ENCODE peak calls at places on chromosome 9, in nine cellular contexts. B is tibial nerve; V is CD8-positive, alpha-beta T cell; P is aorta; K is brain microvascular endothelial cell; S is left ventricle myocardium inferior; G is CD4-positive, CD25-positive, alpha-beta regulatory T cell; W is IMR-90; C is ovary. N is an unnamed sample. For H3K36me3, the result is how much of the 10 kb centered on the place peaks cover.

GRCh38 chr9:12813960-12814876 is 39.4 kb downstream of the LURAP1L start:
- DNase-seq in B (peak), W (peak), P (peak), K (peak), C (peak), S (no peak), V (no peak), G (no peak), N (no peak)

GRCh38 chr9:69899491-69899890 is 78.9 kb downstream of the CFAP95 start:
- DNase-seq in S (no peak), B (no peak), V (no peak), P (no peak), C (no peak), W (no peak), K (no peak), G (no peak), N (no peak)

GRCh38 chr9:16883586-16883985 is 13.1 kb upstream of the BNC2 start:
- DNase-seq in G (no peak), V (no peak), S (no peak), K (no peak), B (no peak), W (peak), P (no peak), C (no peak), N (no peak)

GRCh38 chr9:82606761-82607382 is 456.1 kb downstream of the RASEF start:
- DNase-seq in S (no peak), K (peak), V (no peak), P (no peak), C (no peak), G (no peak), B (no peak), W (peak), N (peak)

GRCh38 chr9:128282500-128282899 is 6.4 kb downstream of the SWI5 start:
- DNase-seq in P (no peak), K (peak), V (no peak), W (peak), C (no peak), G (no peak), S (no peak), B (no peak), N (no peak)

GRCh38 chr9:19049872-19050636 is 827 bp downstream of the RRAGA start:
- DNase-seq in V (no peak), P (no peak), B (no peak), K (peak), S (no peak), C (peak), G (peak), W (peak), N (no peak)

GRCh38 chr9:438961-439768 is 224.5 kb downstream of the DOCK8 start:
- DNase-seq in W (no peak), B (peak), G (no peak), C (peak), V (no peak), P (peak), K (no peak), S (peak), N (no peak)

GRCh38 chr9:27440888-27441740 is 83.0 kb upstream of the IFNK start:
- DNase-seq in S (no peak), V (no peak), K (peak), B (no peak), P (no peak), W (no peak), C (no peak), G (no peak), N (no peak)

GRCh38 chr9:136010176-136010575 is 49.0 kb upstream of the UBAC1 start:
- DNase-seq in V (no peak), P (peak), K (no peak), C (no peak), W (no peak), B (no peak), S (no peak), G (no peak), N (no peak)
- H3K36me3 ChIP-seq in V (under half), P (under half), K (under half), C (under half), W (under half), B (under half), S (under half), G (under half), N (under half)

DNA sequence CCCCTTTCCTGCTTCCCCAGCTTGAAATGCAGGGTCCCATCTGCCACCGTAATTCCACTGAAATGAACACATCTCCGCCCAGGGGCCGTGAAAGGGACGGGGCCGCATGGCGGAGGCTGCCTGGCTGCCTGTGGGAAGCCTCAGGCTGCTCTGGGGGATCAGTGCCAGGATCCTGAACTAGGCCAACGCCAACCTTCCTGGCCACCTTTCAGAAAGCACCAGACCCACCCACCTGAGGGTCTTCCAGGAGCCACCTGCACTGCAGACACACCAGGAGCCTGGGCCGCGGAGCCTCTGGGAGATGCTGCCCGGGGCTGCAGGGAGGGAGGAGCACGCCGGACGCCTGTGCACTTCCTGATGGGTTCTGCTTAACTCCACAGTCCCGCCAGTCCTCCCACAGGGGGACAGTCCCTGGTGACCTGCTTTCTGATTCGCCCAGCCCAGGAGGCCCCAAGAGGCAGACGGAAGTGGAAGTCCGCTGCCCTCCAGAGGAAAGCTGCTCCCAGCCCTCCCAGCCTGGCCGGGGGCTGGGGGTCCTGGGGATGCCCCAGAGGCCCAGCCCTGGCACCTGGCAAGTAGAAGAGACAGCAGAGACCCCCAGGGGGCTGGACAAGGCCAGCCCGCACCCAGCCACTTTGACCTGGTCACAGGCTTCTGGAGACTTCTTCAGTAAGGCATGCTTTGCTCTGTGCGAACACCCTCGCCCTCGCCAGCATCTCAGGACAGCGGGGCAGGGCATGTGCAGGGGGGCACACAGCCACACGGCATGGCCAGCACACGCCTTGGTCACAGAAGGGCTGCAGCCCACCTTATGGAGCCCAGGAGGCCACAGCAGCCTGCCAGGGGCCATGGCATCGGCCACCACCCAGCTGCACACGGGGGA is at the start of gene CARD9:
- DNase-seq in K (no peak), S (peak), B (no peak), V (no peak), P (peak), C (no peak), G (no peak), W (no peak), N (no peak)
- H3K27ac ChIP-seq in K (no peak), S (no peak), B (peak), V (no peak), P (no peak), C (no peak), G (no peak), W (peak), N (no peak)

GRCh38 chr9:124290743-124291554 is 33.2 kb downstream of the NEK6 start:
- DNase-seq in V (no peak), W (no peak), P (no peak), K (no peak), B (no peak), C (no peak), S (no peak), G (no peak), N (no peak)
- H3K36me3 ChIP-seq in V (under half), W (under half), P (under half), K (under half), B (under half), C (under half), S (under half), G (under half), N (under half)

GRCh38 chr9:72586388-72587160 is 65.2 kb downstream of the TMC1 start:
- DNase-seq in P (no peak), V (no peak), S (no peak), K (peak), G (peak), C (no peak), B (no peak), W (peak), N (no peak)
- H3K27ac ChIP-seq in P (no peak), V (no peak), S (no peak), K (no peak), G (no peak), C (no peak), B (peak), W (peak), N (no peak)

DNA sequence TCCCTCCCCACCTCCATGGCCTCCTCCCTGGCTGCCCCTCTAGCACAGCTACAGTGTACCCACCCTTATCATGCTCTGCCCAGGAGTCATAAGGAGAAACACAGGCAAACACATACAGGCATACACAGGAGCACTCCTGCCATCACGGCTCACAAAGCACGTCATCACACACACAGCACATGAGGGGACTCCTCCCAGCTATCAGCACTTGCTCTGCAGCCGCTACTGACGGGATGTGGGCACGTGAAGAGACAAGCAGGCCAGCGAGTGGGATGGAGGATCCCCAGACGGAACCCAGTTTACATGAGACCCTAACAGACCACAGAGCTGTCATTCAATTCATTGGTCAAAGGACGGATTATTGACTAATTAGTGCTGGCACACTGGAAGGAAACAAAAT is 53.7 kb downstream of the SEMA4D start:
- DNase-seq in V (peak), C (no peak), K (no peak), B (no peak), G (peak), W (no peak), S (peak), P (no peak), N (no peak)
- H3K36me3 ChIP-seq in V (under half), C (under half), K (under half), B (under half), G (under half), W (under half), S (under half), P (under half), N (under half)

GRCh38 chr9:93505518-93506123 is 52.2 kb upstream of the FAM120AOS start:
- DNase-seq in B (no peak), P (no peak), G (no peak), K (no peak), V (no peak), W (no peak), S (no peak), C (no peak), N (no peak)
- H3K27ac ChIP-seq in B (no peak), P (no peak), G (no peak), K (no peak), V (no peak), W (no peak), S (peak), C (no peak), N (no peak)

GRCh38 chr9:136405481-136405880 is 4.9 kb downstream of the ENTR1 start:
- DNase-seq in K (no peak), P (no peak), V (no peak), G (no peak), W (no peak), S (no peak), B (no peak), C (no peak), N (no peak)

GRCh38 chr9:136404801-136405136 is 4.8 kb upstream of the SNAPC4 start:
- DNase-seq in B (no peak), P (no peak), K (no peak), V (no peak), C (no peak), S (no peak), W (no peak), G (no peak), N (no peak)

GRCh38 chr9:136402067-136402466 is 2.1 kb upstream of the SNAPC4 start:
- DNase-seq in P (no peak), K (no peak), G (no peak), S (no peak), B (no peak), C (no peak), V (no peak), W (no peak), N (no peak)

GRCh38 chr9:136403915-136404800 is 4.2 kb upstream of the SNAPC4 start:
- DNase-seq in V (no peak), C (no peak), K (no peak), S (no peak), W (no peak), B (no peak), G (peak), P (no peak), N (no peak)

DNA sequence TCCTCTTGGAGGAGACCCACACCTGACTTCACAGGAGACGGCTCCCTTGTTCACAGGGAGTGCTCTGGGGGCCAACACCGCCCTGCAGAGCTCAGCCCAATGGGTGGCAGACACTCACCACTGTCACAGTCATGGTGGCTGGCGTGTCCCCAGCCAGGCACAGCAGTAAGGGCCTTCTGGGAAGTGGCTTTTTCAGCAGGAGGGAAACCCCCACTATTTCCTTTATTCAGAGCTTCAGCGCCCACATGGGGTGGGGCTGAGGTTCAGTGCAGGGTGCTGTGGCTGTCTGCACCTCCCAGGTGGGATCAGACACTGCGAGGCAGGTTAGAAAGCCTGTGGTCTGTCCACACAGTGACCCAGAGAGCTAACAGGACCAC is 3.6 kb upstream of the SNAPC4 start:
- DNase-seq in V (peak), K (no peak), P (no peak), G (peak), W (no peak), S (no peak), C (no peak), B (no peak), N (no peak)
- H3K36me3 ChIP-seq in V (under half), K (under half), P (under half), G (under half), W (under half), S (under half), C (under half), B (under half), N (under half)

GRCh38 chr9:87201316-87201715 is 254.0 kb upstream of the GAS1 start:
- DNase-seq in V (no peak), C (no peak), S (no peak), K (peak), W (peak), B (no peak), P (no peak), G (no peak), N (no peak)

GRCh38 chr9:87197349-87198130 is 250.2 kb upstream of the GAS1 start:
- DNase-seq in B (no peak), W (no peak), S (no peak), G (no peak), V (no peak), K (no peak), C (no peak), P (peak), N (no peak)

GRCh38 chr9:87199819-87200218 is 252.5 kb upstream of the GAS1 start:
- DNase-seq in W (no peak), G (no peak), V (no peak), P (no peak), B (no peak), K (no peak), S (no peak), C (no peak), N (no peak)

GRCh38 chr9:87195306-87195705 is 248.0 kb upstream of the GAS1 start:
- DNase-seq in G (no peak), V (no peak), S (no peak), B (no peak), P (no peak), K (no peak), C (no peak), W (peak), N (no peak)

GRCh38 chr9:87198716-87199115 is 251.4 kb upstream of the GAS1 start:
- DNase-seq in K (no peak), V (no peak), C (no peak), G (no peak), W (peak), S (no peak), B (no peak), P (no peak), N (no peak)
- H3K27ac ChIP-seq in K (no peak), V (no peak), C (no peak), G (no peak), W (no peak), S (no peak), B (no peak), P (peak), N (no peak)

GRCh38 chr9:110935829-110936228 is 102.4 kb downstream of the LPAR1 start:
- DNase-seq in S (no peak), W (no peak), K (no peak), C (no peak), B (no peak), V (no peak), G (no peak), P (no peak), N (no peak)

GRCh38 chr9:110936252-110936651 is 102.0 kb downstream of the LPAR1 start:
- DNase-seq in G (no peak), B (no peak), C (no peak), S (no peak), K (no peak), P (no peak), V (no peak), W (no peak), N (no peak)

GRCh38 chr9:110939573-110939972 is 98.7 kb downstream of the LPAR1 start:
- DNase-seq in P (no peak), K (no peak), G (no peak), B (no peak), W (no peak), S (no peak), V (no peak), C (no peak), N (no peak)

GRCh38 chr9:110939053-110939452 is 99.2 kb downstream of the LPAR1 start:
- DNase-seq in C (no peak), S (no peak), B (no peak), K (no peak), G (no peak), V (no peak), W (no peak), P (no peak), N (no peak)

GRCh38 chr9:110936719-110937452 is 101.4 kb downstream of the LPAR1 start:
- DNase-seq in P (no peak), K (no peak), S (no peak), G (no peak), B (no peak), W (peak), C (no peak), V (no peak), N (no peak)
- H3K36me3 ChIP-seq in P (under half), K (under half), S (under half), G (under half), B (under half), W (under half), C (under half), V (under half), N (under half)

N was measured in iPS DF 6.9.